ENCODE peak calls at places on chromosomes 5 and 9, in seven cellular contexts. X is Panc1, K is HCT116, U is GM23338, Z is HepG2, N is breast epithelium, I is transverse colon. C is an unnamed sample.

GRCh38 chr9:93059960-93060591 is 1.6 kb downstream of the SUSD3 start:
- DNase-seq in Z (no peak), K (no peak), U (peak), N (no peak), X (no peak), I (no peak), C (no peak)

GRCh38 chr5:111699324-111699723 is 57.7 kb downstream of the NREP start:
- DNase-seq in K (no peak), U (no peak), N (no peak), X (no peak), I (no peak), Z (no peak), C (no peak)

GRCh38 chr5:79508354-79508753 is 5.6 kb downstream of the HOMER1 start:
- DNase-seq in I (no peak), K (no peak), Z (peak), U (no peak), X (no peak), N (no peak), C (no peak)

GRCh38 chr9:93033541-93033940 is 25.0 kb upstream of the SUSD3 start:
- DNase-seq in K (no peak), I (no peak), X (no peak), Z (no peak), U (no peak), N (no peak), C (no peak)

GRCh38 chr9:38255599-38255998 is 136.9 kb upstream of the ALDH1B1 start:
- DNase-seq in K (no peak), X (no peak), Z (no peak), U (no peak), N (no peak), I (no peak), C (no peak)

GRCh38 chr5:145978672-145979071 is 42.3 kb downstream of the SH3RF2 start:
- DNase-seq in K (no peak), U (no peak), X (no peak), Z (no peak), I (peak), N (no peak), C (no peak)

GRCh38 chr5:36978196-36978595 is 101.6 kb downstream of the NIPBL start:
- DNase-seq in I (no peak), U (no peak), K (no peak), N (no peak), X (no peak), Z (no peak), C (no peak)

GRCh38 chr5:76542887-76543690 is 80.1 kb downstream of the F2RL2 start:
- DNase-seq in Z (no peak), X (no peak), I (peak), N (no peak), U (peak), K (no peak), C (no peak)

GRCh38 chr9:91599564-91599963 is 175.9 kb upstream of the NFIL3 start:
- DNase-seq in I (no peak), X (no peak), Z (no peak), N (no peak), K (no peak), U (no peak), C (no peak)

GRCh38 chr9:581673-582497 is 259.6 kb upstream of the DMRT1 start:
- DNase-seq in X (no peak), N (no peak), U (peak), Z (peak), I (no peak), K (peak), C (no peak)

GRCh38 chr9:94639045-94639995 is at the start of gene FBP1:
- DNase-seq in I (peak), X (no peak), U (peak), N (peak), Z (no peak), K (no peak), C (no peak)

GRCh38 chr5:132777209-132778069 is at the start of gene SEPTIN8:
- DNase-seq in X (no peak), K (no peak), Z (no peak), I (peak), U (peak), N (no peak), C (peak)

GRCh38 chr5:73284196-73284795 is 111.3 kb downstream of the TMEM174 start:
- DNase-seq in X (no peak), Z (no peak), U (no peak), K (no peak), I (no peak), N (no peak), C (no peak)

GRCh38 chr9:121636978-121637377 is 14.5 kb upstream of the DAB2IP start:
- DNase-seq in I (no peak), K (no peak), Z (no peak), N (no peak), X (no peak), U (no peak), C (no peak)

GRCh38 chr9:114677418-114677817 is 4.6 kb downstream of the TEX48 start:
- DNase-seq in N (no peak), I (peak), U (no peak), X (no peak), K (peak), Z (peak), C (peak)

GRCh38 chr9:137715321-137715720 is 96.5 kb downstream of the EHMT1 start:
- DNase-seq in U (no peak), K (no peak), Z (no peak), N (no peak), X (no peak), I (no peak), C (peak)

GRCh38 chr5:176693477-176693851 is 46.2 kb downstream of the TSPAN17 start:
- DNase-seq in Z (no peak), X (no peak), K (no peak), N (no peak), U (no peak), I (peak), C (no peak)

GRCh38 chr9:121207371-121207940 is 5.8 kb upstream of the RAB14 start:
- DNase-seq in K (no peak), N (no peak), X (no peak), U (no peak), Z (no peak), I (no peak), C (no peak)

GRCh38 chr5:36206913-36207312 is 34.8 kb downstream of the NADK2 start:
- DNase-seq in Z (no peak), N (no peak), I (no peak), U (no peak), X (no peak), K (no peak), C (no peak)

GRCh38 chr5:157558089-157558595 is 17.4 kb downstream of the ADAM19 start:
- DNase-seq in U (no peak), X (no peak), K (no peak), Z (peak), I (no peak), N (no peak), C (no peak)

GRCh38 chr5:18003312-18003711 is 369.1 kb downstream of the TAF11L14 start:
- DNase-seq in K (no peak), U (no peak), X (no peak), I (no peak), N (no peak), Z (no peak), C (no peak)

GRCh38 chr9:138115506-138115905 is 237.9 kb downstream of the CACNA1B start:
- DNase-seq in X (no peak), Z (no peak), N (no peak), K (no peak), I (no peak), U (no peak), C (no peak)

GRCh38 chr9:135050072-135050990 is 37.1 kb upstream of the OLFM1 start:
- DNase-seq in X (no peak), Z (no peak), U (no peak), K (no peak), I (no peak), N (peak), C (no peak)

DNA sequence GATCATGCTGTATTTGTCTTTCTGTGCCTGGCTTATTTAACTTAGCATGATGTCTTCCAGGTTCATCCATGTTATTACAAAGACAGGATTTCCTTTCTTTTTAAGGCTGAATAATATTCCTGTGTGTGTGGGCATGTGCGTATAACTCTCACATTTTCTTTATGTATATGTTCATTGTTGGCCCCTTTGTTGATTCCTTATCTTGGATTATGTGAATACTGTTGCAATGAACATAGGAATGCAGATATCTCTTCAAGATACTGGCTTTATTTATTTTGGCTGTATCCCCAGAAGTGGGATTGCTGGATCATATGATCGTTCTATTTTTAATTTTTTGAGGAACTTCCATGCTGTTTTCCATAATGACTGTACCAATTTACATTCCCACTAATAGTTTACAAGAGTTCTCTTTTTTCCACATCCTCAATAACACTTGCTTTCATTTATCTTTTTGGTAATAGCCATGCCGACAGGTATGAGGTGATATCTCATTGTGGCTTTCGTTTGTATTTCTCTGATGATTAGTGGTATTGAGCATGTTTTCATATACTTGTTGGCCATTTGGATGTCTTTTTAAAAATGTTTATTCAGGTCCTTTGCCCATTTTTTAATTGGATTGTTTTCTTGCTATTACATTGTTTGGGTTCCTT is 38.0 kb downstream of the CREBRF start:
- DNase-seq in X (no peak), N (no peak), Z (peak), I (no peak), U (no peak), K (no peak), C (no peak)
- TF ChIP-seq POLR2AphosphoS5 in X (no peak), N (no peak), Z (no peak), I (peak), U (no peak), K (no peak), C (peak)

DNA sequence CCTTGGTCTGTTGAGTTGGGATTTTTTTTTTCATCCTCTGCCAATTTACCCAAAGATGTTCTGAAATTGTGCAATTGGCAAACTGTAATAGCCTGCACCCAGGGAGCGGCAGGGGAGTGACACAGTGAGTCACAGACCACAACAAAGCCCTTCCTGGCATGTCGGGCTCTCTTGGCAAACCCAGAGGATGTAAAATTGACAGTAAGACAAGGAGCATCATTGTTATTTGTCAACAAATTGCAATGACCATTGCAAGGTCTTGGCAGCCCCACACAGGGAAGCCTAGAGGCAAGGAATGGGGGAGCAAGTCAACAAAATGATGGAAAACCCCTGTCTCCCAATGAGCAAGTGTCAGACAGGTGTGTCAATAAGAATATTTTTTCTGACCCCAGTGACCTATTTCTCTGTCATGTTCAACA is 275.8 kb downstream of the ACTL7B start:
- DNase-seq in N (no peak), U (no peak), Z (peak), X (no peak), I (peak), K (peak), C (peak)
- TF ChIP-seq POLR2AphosphoS5 in N (peak), U (no peak), Z (no peak), X (no peak), I (no peak), K (peak), C (peak)

GRCh38 chr5:168939887-168940534 is 360.8 kb upstream of the PANK3 start:
- DNase-seq in U (no peak), X (no peak), Z (no peak), K (no peak), N (no peak), I (no peak), C (no peak)
- TF ChIP-seq POLR2AphosphoS5 in U (no peak), X (no peak), Z (no peak), K (no peak), N (no peak), I (no peak), C (no peak)

GRCh38 chr9:136354592-136355085 is 8.9 kb downstream of the DNLZ start:
- DNase-seq in N (no peak), U (no peak), K (no peak), X (no peak), I (peak), Z (no peak), C (no peak)
- TF ChIP-seq POLR2AphosphoS5 in N (no peak), U (no peak), K (no peak), X (no peak), I (no peak), Z (no peak), C (no peak)

GRCh38 chr9:18863821-18864220 is 169.2 kb downstream of the SAXO1 start:
- DNase-seq in Z (no peak), K (no peak), U (no peak), N (no peak), X (no peak), I (no peak), C (no peak)
- TF ChIP-seq POLR2AphosphoS5 in Z (no peak), K (no peak), U (no peak), N (no peak), X (no peak), I (no peak), C (no peak)

DNA sequence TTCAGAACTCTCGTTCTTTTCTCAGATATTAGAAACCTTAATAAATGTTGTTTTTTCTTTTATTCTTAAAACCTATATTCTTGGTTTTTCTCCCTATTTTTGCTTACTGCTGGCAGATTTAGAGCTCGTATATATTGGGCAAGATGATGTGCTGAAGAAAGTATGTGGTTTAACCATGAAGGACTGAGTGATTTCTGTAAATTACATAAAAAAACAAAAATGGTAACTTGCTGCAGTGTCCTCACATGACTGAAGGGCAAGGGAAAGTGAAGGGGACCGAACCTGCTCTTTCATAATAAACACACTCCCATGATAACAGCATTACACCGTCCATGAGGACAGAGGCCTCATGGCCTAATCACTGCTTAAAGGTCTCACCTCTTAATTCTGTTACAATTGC is 393.8 kb upstream of the ZNF608 start:
- DNase-seq in N (no peak), U (no peak), X (no peak), K (no peak), I (no peak), Z (no peak), C (no peak)
- TF ChIP-seq POLR2AphosphoS5 in N (no peak), U (no peak), X (no peak), K (no peak), I (no peak), Z (no peak), C (no peak)

DNA sequence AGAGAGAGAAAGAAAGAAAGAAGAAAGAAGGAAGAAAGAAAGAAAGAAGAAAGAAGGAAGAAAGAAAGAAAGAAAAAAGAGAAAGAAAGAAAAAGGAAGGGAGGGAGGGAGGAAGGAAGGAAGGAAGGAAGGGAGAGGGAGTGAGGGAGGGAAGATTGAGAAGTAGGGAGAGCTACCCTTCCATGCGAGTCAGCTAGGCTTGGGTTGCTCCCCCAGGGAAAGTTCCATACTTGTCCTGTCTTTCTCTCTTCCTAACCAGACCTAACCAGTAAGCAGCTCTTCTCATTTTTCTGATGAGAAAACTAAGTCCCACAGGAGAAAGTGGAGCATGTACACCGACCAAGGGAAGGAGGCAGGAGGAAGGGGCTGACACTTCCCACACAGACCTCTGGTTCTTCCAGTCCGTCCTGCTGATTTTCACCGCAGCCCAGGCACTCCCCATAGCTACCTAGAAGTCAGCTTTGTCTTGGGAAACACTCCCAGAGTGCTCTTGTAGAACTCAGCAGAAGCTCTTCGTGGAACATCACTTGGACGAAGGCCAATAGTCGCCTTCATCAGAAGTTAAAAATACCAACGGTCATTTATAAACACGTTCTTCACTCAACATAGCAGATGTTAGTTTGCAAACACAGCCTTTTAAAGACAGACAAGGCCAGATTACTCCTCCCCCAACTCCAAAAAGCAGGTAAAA is 29.0 kb upstream of the ENTREP1 start:
- DNase-seq in I (no peak), Z (no peak), X (no peak), N (no peak), U (no peak), K (no peak), C (no peak)
- TF ChIP-seq POLR2AphosphoS5 in I (no peak), Z (no peak), X (no peak), N (no peak), U (no peak), K (no peak), C (no peak)

GRCh38 chr9:127905788-127906191 is 6.4 kb upstream of the ST6GALNAC6 start:
- DNase-seq in I (peak), Z (no peak), U (no peak), K (no peak), X (no peak), N (no peak), C (no peak)

GRCh38 chr9:127904518-127904887 is 5.1 kb upstream of the ST6GALNAC6 start:
- DNase-seq in N (no peak), I (no peak), K (no peak), Z (peak), U (peak), X (no peak), C (peak)

GRCh38 chr9:127907867-127908659 is 8.7 kb upstream of the ST6GALNAC6 start:
- DNase-seq in I (peak), K (no peak), U (no peak), X (no peak), Z (no peak), N (no peak), C (no peak)

GRCh38 chr9:127904888-127905728 is 5.7 kb upstream of the ST6GALNAC6 start:
- DNase-seq in X (no peak), I (peak), N (no peak), Z (no peak), K (no peak), U (no peak), C (no peak)

DNA sequence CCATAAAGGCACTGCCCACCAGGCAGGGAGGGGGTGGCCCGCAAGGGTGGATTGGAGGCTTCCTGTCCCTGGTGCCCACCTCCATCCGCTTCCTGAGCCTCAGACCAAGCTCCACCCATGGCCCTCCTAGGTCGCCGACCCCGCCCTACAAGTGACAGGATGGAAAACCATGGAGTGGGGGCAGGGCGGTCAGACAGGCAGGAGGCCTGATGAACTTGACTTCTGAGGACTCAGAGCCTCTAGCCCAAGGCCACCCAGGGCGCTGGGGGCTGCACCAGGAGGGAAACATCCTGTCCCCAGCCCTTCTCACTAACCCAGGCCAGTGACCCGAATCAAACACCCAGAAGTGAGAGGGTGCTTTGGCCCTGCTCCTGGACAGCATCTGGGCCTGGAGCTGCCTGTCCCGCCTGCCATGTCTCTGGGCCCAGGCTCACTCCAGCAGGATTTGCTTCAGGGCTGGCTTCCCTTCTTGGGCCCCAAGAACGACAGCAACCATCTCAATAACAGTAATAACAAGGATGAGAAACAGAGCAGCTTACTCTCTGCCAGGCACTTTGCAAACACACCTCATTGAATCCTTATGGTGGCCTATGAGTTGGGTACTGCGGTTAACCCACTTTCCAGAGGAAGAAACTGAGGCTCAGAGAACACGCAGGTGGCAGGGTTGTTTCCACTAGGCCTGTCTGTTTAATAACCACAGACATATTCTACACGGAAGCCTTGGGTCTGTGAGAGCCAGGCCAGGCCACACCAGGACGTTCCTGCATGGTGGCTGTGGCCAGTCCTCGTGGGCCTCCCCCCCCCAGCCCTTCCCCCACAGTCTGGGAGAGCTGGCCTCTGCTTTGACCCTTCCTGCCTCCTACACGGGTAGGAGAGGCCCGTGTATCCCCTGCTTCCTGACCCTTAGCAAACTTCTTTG is 4.4 kb upstream of the ST6GALNAC6 start:
- DNase-seq in N (no peak), X (no peak), Z (peak), U (peak), I (peak), K (no peak), C (no peak)
- TF ChIP-seq POLR2AphosphoS5 in N (peak), X (peak), Z (peak), U (peak), I (peak), K (peak), C (peak)

GRCh38 chr5:90529939-90530677 is 724 bp upstream of the LYSMD3 start:
- DNase-seq in I (peak), X (peak), N (peak), K (peak), U (peak), Z (peak), C (peak)
- TF ChIP-seq POLR2AphosphoS5 in I (no peak), X (no peak), N (no peak), K (no peak), U (no peak), Z (no peak), C (no peak)

DNA sequence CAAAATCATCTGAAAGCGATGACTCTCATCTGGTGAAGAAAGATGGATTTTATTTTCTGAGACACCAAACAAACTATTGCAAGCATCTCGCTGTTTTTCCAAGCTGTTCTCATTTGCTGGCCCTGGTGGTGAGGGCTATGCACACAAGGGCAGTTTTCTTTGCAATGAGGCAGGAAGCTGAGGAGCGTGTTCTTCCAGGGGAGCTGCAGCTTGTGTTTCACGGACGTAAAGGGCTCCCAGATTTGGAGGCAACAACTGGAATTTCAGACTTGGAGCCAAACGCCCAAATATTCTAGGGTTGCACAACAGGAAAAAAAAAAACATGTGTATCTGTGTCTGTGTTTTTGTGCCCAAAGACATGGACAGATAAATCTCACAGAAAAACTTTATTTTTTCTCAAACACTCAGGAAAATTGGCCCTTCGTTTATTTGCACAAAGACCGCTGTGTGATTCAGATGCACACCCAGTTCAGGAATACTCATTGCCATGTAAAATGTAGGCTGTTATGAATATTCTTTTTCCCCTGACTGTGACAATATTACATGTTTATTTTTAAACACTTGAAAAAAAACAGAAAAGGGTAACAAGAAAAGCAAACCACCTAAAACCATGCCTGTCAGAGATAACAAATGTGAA is 151.3 kb downstream of the GAS1 start:
- DNase-seq in Z (no peak), K (no peak), I (no peak), U (peak), N (no peak), X (no peak), C (no peak)
- TF ChIP-seq POLR2AphosphoS5 in Z (no peak), K (no peak), I (no peak), U (no peak), N (peak), X (no peak), C (no peak)